ENCODE peak calls at places on chromosomes 11 and 22, in five cellular contexts. E, B, S, K and A are unnamed samples.

GRCh38 chr11:134632347-134633119 is 220.5 kb upstream of the B3GAT1 start:
- DNase-seq in B (no peak), S (no peak), E (no peak), K (no peak), A (no peak)

GRCh38 chr22:42717197-42717967 is 3.3 kb downstream of the A4GALT start:
- DNase-seq in E (no peak), B (no peak), S (no peak), K (peak), A (no peak)

GRCh38 chr11:420911-421321 is 6.1 kb upstream of the SIGIRR start:
- DNase-seq in E (no peak), K (peak), S (no peak), B (no peak), A (no peak)

GRCh38 chr22:27252282-27253049 is 549.1 kb downstream of the MN1 start:
- DNase-seq in E (peak), K (no peak), B (peak), S (peak), A (no peak)

GRCh38 chr11:124656759-124657627 is 16.5 kb downstream of the SIAE start:
- DNase-seq in E (peak), K (peak), S (no peak), B (peak), A (peak)

GRCh38 chr22:33210129-33210784 is 152.1 kb upstream of the SYN3 start:
- DNase-seq in E (peak), S (peak), B (peak), K (peak), A (peak)

GRCh38 chr22:33034753-33035152 is 23.4 kb downstream of the SYN3 start:
- DNase-seq in S (no peak), E (no peak), K (no peak), B (no peak), A (no peak)

GRCh38 chr22:43308451-43309235 is 34.5 kb downstream of the SCUBE1 start:
- DNase-seq in B (no peak), K (no peak), S (no peak), E (peak), A (no peak)

GRCh38 chr22:40553014-40553579 is 83.4 kb downstream of the MRTFA start:
- DNase-seq in B (no peak), S (no peak), K (no peak), E (no peak), A (no peak)

GRCh38 chr22:30870451-30871345 is 97.9 kb downstream of the MORC2 start:
- DNase-seq in K (no peak), S (no peak), B (no peak), E (no peak), A (no peak)

GRCh38 chr11:92397356-92397755 is 172.7 kb downstream of the FAT3 start:
- DNase-seq in B (no peak), E (no peak), K (no peak), S (no peak), A (no peak)

GRCh38 chr11:1401001-1401445 is 11.3 kb downstream of the BRSK2 start:
- DNase-seq in S (no peak), K (no peak), B (no peak), E (no peak), A (no peak)

GRCh38 chr22:38424525-38425080 is 30.4 kb downstream of the KCNJ4 start:
- DNase-seq in B (no peak), K (no peak), E (no peak), S (no peak), A (no peak)

GRCh38 chr11:113690619-113691569 is 15.2 kb downstream of the TMPRSS5 start:
- DNase-seq in B (peak), K (peak), S (peak), E (peak), A (peak)

GRCh38 chr11:70538641-70539359 is 140.5 kb downstream of the CTTN start:
- DNase-seq in K (no peak), B (no peak), E (peak), S (no peak), A (no peak)

GRCh38 chr11:118295834-118296454 is 8.6 kb upstream of the CD3E start:
- DNase-seq in K (no peak), B (peak), S (peak), E (no peak), A (no peak)

GRCh38 chr11:70537576-70538571 is 139.5 kb downstream of the CTTN start:
- DNase-seq in K (no peak), E (no peak), S (no peak), B (no peak), A (no peak)

GRCh38 chr22:19958083-19959042 is 16.7 kb upstream of the TXNRD2 start:
- DNase-seq in E (no peak), B (peak), S (peak), K (peak), A (no peak)

GRCh38 chr11:44923796-44924195 is 26.9 kb downstream of the TP53I11 start:
- DNase-seq in K (no peak), E (no peak), B (no peak), S (no peak), A (no peak)

GRCh38 chr11:47044112-47044511 is 107.6 kb downstream of the CSTPP1 start:
- DNase-seq in B (no peak), E (no peak), K (no peak), S (no peak), A (no peak)

GRCh38 chr11:118921929-118922744 is 3.6 kb downstream of the BCL9L start:
- DNase-seq in K (peak), E (peak), B (peak), S (peak), A (peak)

GRCh38 chr11:4185561-4185960 is 91.0 kb downstream of the RRM1 start:
- DNase-seq in S (no peak), B (no peak), K (no peak), E (no peak), A (no peak)

GRCh38 chr11:46039990-46040389 is 81.3 kb downstream of the PHF21A start:
- DNase-seq in B (peak), E (no peak), S (peak), K (no peak), A (no peak)

GRCh38 chr22:37500745-37501144 is 14.6 kb upstream of the MFNG start:
- DNase-seq in S (no peak), B (no peak), K (no peak), E (no peak), A (no peak)

GRCh38 chr11:62452261-62452660 is 33.4 kb downstream of the SCGB1A1 start:
- DNase-seq in B (no peak), E (no peak), K (no peak), S (no peak), A (no peak)

GRCh38 chr22:47174096-47174495 is 411.6 kb downstream of the TBC1D22A start:
- DNase-seq in B (no peak), K (peak), E (no peak), S (no peak), A (no peak)